ENCODE peak calls at places on chromosomes 2 and 18, in seven cellular contexts. B, M, X, T, Q, I and H are unnamed samples.

GRCh38 chr2:233116946-233117345 is 56.8 kb downstream of the INPP5D start:
- DNase-seq in B (no peak), M (no peak), X (no peak), T (no peak), Q (no peak), I (no peak), H (no peak)

GRCh38 chr2:120379916-120380893 is 34.3 kb downstream of the INHBB start:
- DNase-seq in B (no peak), M (no peak), X (peak), T (peak), Q (no peak), I (no peak), H (no peak)

GRCh38 chr2:217289153-217289908 is 429.5 kb upstream of the TNP1 start:
- DNase-seq in B (no peak), M (no peak), X (no peak), T (no peak), Q (no peak), I (no peak), H (no peak)

GRCh38 chr2:10525573-10526265 is 77.6 kb upstream of the ODC1 start:
- DNase-seq in B (no peak), M (no peak), X (peak), T (no peak), Q (no peak), I (no peak), H (no peak)

GRCh38 chr2:144801325-144801724 is 281.4 kb upstream of the ZEB2 start:
- DNase-seq in B (no peak), M (no peak), X (no peak), T (no peak), Q (peak), I (no peak), H (no peak)

GRCh38 chr2:118202707-118203303 is 114.5 kb downstream of the INSIG2 start:
- DNase-seq in B (no peak), M (no peak), X (no peak), T (peak), Q (peak), I (peak), H (peak)

GRCh38 chr2:227106845-227107759 is 56.9 kb downstream of the COL4A4 start:
- DNase-seq in B (no peak), M (no peak), X (peak), T (peak), Q (peak), I (peak), H (peak)

GRCh38 chr18:32610116-32610630 is 139.5 kb upstream of the GAREM1 start:
- DNase-seq in B (no peak), M (no peak), X (no peak), T (no peak), Q (no peak), I (no peak), H (no peak)

GRCh38 chr18:11987527-11987926 is 6.2 kb downstream of the IMPA2 start:
- DNase-seq in B (no peak), M (no peak), X (peak), T (no peak), Q (no peak), I (peak), H (no peak)

GRCh38 chr2:237670641-237671040 is 43.3 kb downstream of the LRRFIP1 start:
- DNase-seq in B (no peak), M (no peak), X (no peak), T (no peak), Q (no peak), I (no peak), H (no peak)

GRCh38 chr2:109160714-109161440 is 31.9 kb downstream of the SH3RF3 start:
- DNase-seq in B (no peak), M (no peak), X (no peak), T (no peak), Q (no peak), I (no peak), H (no peak)

GRCh38 chr2:164151518-164151917 is 415.7 kb upstream of the FIGN start:
- DNase-seq in B (no peak), M (no peak), X (no peak), T (no peak), Q (peak), I (no peak), H (no peak)

GRCh38 chr2:226515344-226516055 is 284.1 kb downstream of the IRS1 start:
- DNase-seq in B (no peak), M (no peak), X (peak), T (no peak), Q (peak), I (no peak), H (no peak)